ENCODE peak calls at places on chromosome 9, in five cellular contexts. S is body of pancreas, D is A549, G is sigmoid colon, H is right lobe of liver. X is an unnamed sample.
A peak's percentile ranks its signal among the peaks of the same experiment; 100 is the strongest.

GRCh38 chr9:5846501-5846921 is 13.6 kb upstream of the ERMP1 start:
- DNase-seq in S (no peak), D (no peak), G (no peak), H (no peak), X (no peak)

GRCh38 chr9:71647094-71647591 is 121.2 kb downstream of the CEMIP2 start:
- DNase-seq in S (peak; percentile 30), D (peak; percentile 45), G (peak; percentile 81), H (peak; percentile 67), X (peak; percentile 77)

GRCh38 chr9:79661279-79661678 is 89.5 kb downstream of the TLE4 start:
- DNase-seq in S (no peak), D (no peak), G (no peak), H (no peak), X (no peak)

GRCh38 chr9:7879551-7880245 is 80.1 kb upstream of the DMAC1 start:
- DNase-seq in S (no peak), D (no peak), G (no peak), H (no peak), X (no peak)

GRCh38 chr9:125262217-125262991 is 778 bp downstream of the GAPVD1 start:
- DNase-seq in S (no peak), D (no peak), G (no peak), H (no peak), X (no peak)

GRCh38 chr9:15725953-15726352 is 173.1 kb downstream of the CCDC171 start:
- DNase-seq in S (no peak), D (no peak), G (no peak), H (no peak), X (no peak)

GRCh38 chr9:109968702-109969450 is 188.9 kb downstream of the PALM2AKAP2 start:
- DNase-seq in S (no peak), D (peak; percentile 11), G (no peak), H (no peak), X (no peak)

GRCh38 chr9:25677301-25678146 is 720 bp downstream of the TUSC1 start:
- DNase-seq in S (peak; percentile 90), D (peak; percentile 81), G (peak; percentile 94), H (peak; percentile 94), X (peak; percentile 89)

GRCh38 chr9:28197653-28198052 is 624.4 kb upstream of the C9orf72 start:
- DNase-seq in S (no peak), D (no peak), G (no peak), H (no peak), X (no peak)

GRCh38 chr9:99114049-99114440 is 9.1 kb downstream of the TGFBR1 start:
- DNase-seq in S (no peak), D (no peak), G (no peak), H (no peak), X (no peak)

GRCh38 chr9:69885474-69885929 is 64.9 kb downstream of the CFAP95 start:
- DNase-seq in S (no peak), D (peak; percentile 71), G (no peak), H (no peak), X (no peak)

GRCh38 chr9:10268500-10269485 is 344.0 kb downstream of the PTPRD start:
- DNase-seq in S (peak; percentile 21), D (peak; percentile 7), G (no peak), H (peak; percentile 54), X (no peak)

GRCh38 chr9:34451545-34451944 is 6.8 kb downstream of the FAM219A start:
- DNase-seq in S (no peak), D (no peak), G (no peak), H (no peak), X (no peak)

GRCh38 chr9:20205821-20206220 is 416.5 kb downstream of the MLLT3 start:
- DNase-seq in S (no peak), D (no peak), G (no peak), H (no peak), X (no peak)

GRCh38 chr9:121156263-121156731 is 45.4 kb downstream of the RAB14 start:
- DNase-seq in S (no peak), D (no peak), G (no peak), H (no peak), X (no peak)

GRCh38 chr9:26946753-26947727 is at the start of gene PLAA:
- DNase-seq in S (peak; percentile 88), D (peak; percentile 94), G (peak; percentile 95), H (peak; percentile 92), X (peak; percentile 98)
- TF ChIP-seq POLR2A in S (peak; percentile 57), D (no peak), G (no peak), H (peak; percentile 78), X (no peak)

GRCh38 chr9:131529597-131530545 is 1.2 kb downstream of the UCK1 start:
- DNase-seq in S (no peak), D (no peak), G (peak; percentile 46), H (peak; percentile 87), X (no peak)
- H3K27ac ChIP-seq in S (peak overlapping the region; percentile 75), D (peak overlapping the region; percentile 98), G (peak overlapping the region; percentile 84), H (peak overlapping the region; percentile 86), X (peak overlapping the region; percentile 82)

GRCh38 chr9:113564804-113565237 is 101.3 kb downstream of the RGS3 start:
- DNase-seq in S (peak; percentile 75), D (no peak), G (peak; percentile 87), H (peak; percentile 50), X (peak; percentile 80)

GRCh38 chr9:113566712-113567071 is 103.2 kb downstream of the RGS3 start:
- DNase-seq in S (no peak), D (no peak), G (peak; percentile 73), H (peak; percentile 40), X (peak; percentile 62)

GRCh38 chr9:113568081-113568435 is 104.5 kb downstream of the RGS3 start:
- DNase-seq in S (no peak), D (no peak), G (peak; percentile 42), H (peak; percentile 20), X (peak; percentile 41)

GRCh38 chr9:113567361-113568080 is 104.0 kb downstream of the RGS3 start:
- DNase-seq in S (no peak), D (no peak), G (peak; percentile 57), H (peak; percentile 44), X (peak; percentile 42)

GRCh38 chr9:113566011-113566711 is 102.6 kb downstream of the RGS3 start:
- DNase-seq in S (no peak), D (no peak), G (peak; percentile 64), H (peak; percentile 40), X (peak; percentile 59)
- H3K4me3 ChIP-seq in S (no peak overlapping the region), D (no peak overlapping the region), G (peak overlapping the region; percentile 47), H (no peak overlapping the region), X (no peak overlapping the region)

GRCh38 chr9:89386206-89386605 is 67.9 kb downstream of the SECISBP2 start:
- DNase-seq in S (no peak), D (no peak), G (no peak), H (no peak), X (peak; percentile 63)

GRCh38 chr9:89383030-89383720 is 64.9 kb downstream of the SECISBP2 start:
- DNase-seq in S (no peak), D (no peak), G (no peak), H (no peak), X (no peak)

GRCh38 chr9:89384783-89385182 is 66.5 kb downstream of the SECISBP2 start:
- DNase-seq in S (no peak), D (no peak), G (no peak), H (no peak), X (peak; percentile 72)

GRCh38 chr9:89382026-89382986 is 64.0 kb downstream of the SECISBP2 start:
- DNase-seq in S (no peak), D (no peak), G (no peak), H (no peak), X (no peak)

GRCh38 chr9:89383721-89384300 is 65.5 kb downstream of the SECISBP2 start:
- DNase-seq in S (no peak), D (no peak), G (no peak), H (no peak), X (no peak)
- TF ChIP-seq POLR2A in S (no peak), D (no peak), G (no peak), H (no peak), X (no peak)

X was measured in spleen.